ENCODE peak calls at places on chromosomes 7 and 10, in seven cellular contexts. T is K562, A is SK-N-SH, E is HCT116, N is H1, X is HepG2, C is GM12878. R is an unnamed sample.

GRCh38 chr7:41143074-41143473 is 559.8 kb downstream of the INHBA start:
- DNase-seq in C (no peak), T (no peak), N (no peak), E (no peak), A (no peak), X (no peak), R (no peak)

GRCh38 chr7:151696738-151697514 is 177.2 kb upstream of the RHEB start:
- DNase-seq in X (peak), E (no peak), A (peak), T (no peak), C (no peak), N (no peak), R (no peak)

GRCh38 chr7:93293222-93293621 is 61.1 kb downstream of the VPS50 start:
- DNase-seq in N (no peak), T (no peak), E (no peak), A (no peak), C (no peak), X (no peak), R (no peak)

GRCh38 chr10:58152698-58153263 is 114.9 kb downstream of the IPMK start:
- DNase-seq in E (peak), C (no peak), T (peak), N (peak), A (peak), X (peak), R (peak)

GRCh38 chr7:128231021-128231420 is 10.1 kb upstream of the LEP start:
- DNase-seq in X (no peak), A (no peak), E (no peak), C (no peak), N (no peak), T (no peak), R (no peak)

GRCh38 chr10:43138757-43139241 is 554 bp downstream of the CSGALNACT2 start:
- DNase-seq in C (no peak), A (peak), T (peak), X (no peak), E (no peak), N (no peak), R (no peak)

GRCh38 chr10:52318822-52319464 is 4.9 kb downstream of the DKK1 start:
- DNase-seq in C (no peak), E (peak), N (no peak), X (peak), T (no peak), A (no peak), R (no peak)

GRCh38 chr7:90842430-90842788 is 246.3 kb downstream of the CDK14 start:
- DNase-seq in T (no peak), C (no peak), E (no peak), X (no peak), N (no peak), A (no peak), R (no peak)

GRCh38 chr10:19968745-19969144 is 152.5 kb downstream of the PLXDC2 start:
- DNase-seq in A (peak), E (no peak), C (no peak), T (no peak), X (no peak), N (no peak), R (no peak)

GRCh38 chr7:66921396-66921917 is 432 bp downstream of the TMEM248 start:
- DNase-seq in T (peak), E (no peak), C (no peak), A (peak), N (peak), X (no peak), R (peak)

GRCh38 chr7:99219985-99220384 is 12.1 kb upstream of the KPNA7 start:
- DNase-seq in C (no peak), T (no peak), N (no peak), X (no peak), E (no peak), A (peak), R (no peak)

GRCh38 chr7:127251048-127251451 is 1.7 kb downstream of the GRM8 start:
- DNase-seq in C (no peak), N (no peak), T (no peak), A (peak), X (no peak), E (no peak), R (no peak)

GRCh38 chr7:27169658-27170493 is 4.2 kb downstream of the HOXA10 start:
- DNase-seq in A (no peak), N (no peak), X (no peak), C (no peak), E (no peak), T (no peak), R (no peak)

GRCh38 chr7:83365746-83366145 is 203.1 kb upstream of the PCLO start:
- DNase-seq in A (peak), T (no peak), C (no peak), X (no peak), N (no peak), E (no peak), R (no peak)

GRCh38 chr10:4532467-4532866 is 293.5 kb upstream of the AKR1E2 start:
- DNase-seq in A (no peak), E (no peak), C (no peak), T (no peak), N (no peak), X (no peak), R (no peak)

GRCh38 chr10:117914330-117914729 is 132.4 kb downstream of the RAB11FIP2 start:
- DNase-seq in A (no peak), T (peak), X (no peak), E (no peak), N (no peak), C (no peak), R (no peak)

GRCh38 chr7:49839863-49840262 is 66.4 kb downstream of the VWC2 start:
- DNase-seq in E (no peak), A (no peak), T (no peak), N (no peak), X (no peak), C (no peak), R (no peak)

GRCh38 chr10:93363891-93364648 is 118.1 kb downstream of the MYOF start:
- DNase-seq in C (no peak), E (no peak), N (no peak), A (no peak), T (no peak), X (no peak), R (no peak)

GRCh38 chr10:88642254-88642653 is 22.0 kb upstream of the LIPF start:
- DNase-seq in E (no peak), C (no peak), N (no peak), X (no peak), A (no peak), T (no peak), R (no peak)

GRCh38 chr7:146659732-146660131 is 543.1 kb downstream of the CNTNAP2 start:
- DNase-seq in E (no peak), T (no peak), C (no peak), X (no peak), A (peak), N (no peak), R (no peak)

GRCh38 chr10:116753759-116754158 is 11.4 kb upstream of the HSPA12A start:
- DNase-seq in E (no peak), X (no peak), N (no peak), T (no peak), C (no peak), A (no peak), R (no peak)

GRCh38 chr10:114276671-114277070 is 37.6 kb downstream of the VWA2 start:
- DNase-seq in E (no peak), A (no peak), X (no peak), N (no peak), T (no peak), C (no peak), R (no peak)

GRCh38 chr10:91552706-91553105 is 80.2 kb downstream of the PPP1R3C start:
- DNase-seq in C (no peak), A (no peak), E (peak), X (no peak), T (no peak), N (peak), R (peak)

GRCh38 chr10:47374611-47375536 is 9.2 kb downstream of the ZNF488 start:
- DNase-seq in N (peak), C (no peak), E (no peak), T (no peak), X (no peak), A (no peak), R (no peak)

GRCh38 chr7:2471022-2471329 is 5.2 kb downstream of the GRIFIN start:
- DNase-seq in C (no peak), N (no peak), T (no peak), X (no peak), E (no peak), A (peak), R (no peak)

GRCh38 chr10:2214035-2214434 is 476.7 kb upstream of the ADARB2 start:
- DNase-seq in N (no peak), C (no peak), E (no peak), A (no peak), T (no peak), X (no peak), R (no peak)

GRCh38 chr10:46557319-46558140 is 1.1 kb upstream of the GPRIN2 start:
- DNase-seq in T (no peak), N (peak), E (no peak), A (no peak), X (no peak), C (no peak), R (no peak)

GRCh38 chr7:27889800-27890199 is 149.8 kb downstream of the TAX1BP1 start:
- DNase-seq in C (no peak), X (no peak), N (no peak), E (no peak), T (no peak), A (no peak), R (no peak)

GRCh38 chr10:24825551-24825950 is 101.9 kb upstream of the ARHGAP21 start:
- DNase-seq in X (no peak), E (no peak), C (no peak), A (no peak), T (no peak), N (no peak), R (no peak)

GRCh38 chr7:66535414-66536329 is 93.0 kb upstream of the KCTD7 start:
- DNase-seq in C (no peak), T (peak), N (no peak), E (no peak), X (peak), A (no peak), R (no peak)

GRCh38 chr7:65390588-65390987 is 16.9 kb downstream of the ZNF92 start:
- DNase-seq in A (no peak), N (no peak), E (no peak), C (peak), T (no peak), X (no peak), R (no peak)

GRCh38 chr7:12879139-12879538 is 191.7 kb downstream of the ARL4A start:
- DNase-seq in X (no peak), N (no peak), A (no peak), C (no peak), T (no peak), E (no peak), R (no peak)

GRCh38 chr10:23432639-23433038 is 6.2 kb upstream of the OTUD1 start:
- DNase-seq in T (no peak), E (no peak), C (no peak), N (no peak), A (no peak), X (no peak), R (no peak)

GRCh38 chr7:50660040-50660829 is 95.0 kb upstream of the DDC start:
- DNase-seq in X (no peak), C (no peak), E (no peak), A (no peak), N (peak), T (no peak), R (no peak)

GRCh38 chr10:60974463-60975149 is 30.6 kb upstream of the RHOBTB1 start:
- DNase-seq in N (no peak), C (no peak), T (no peak), X (no peak), E (no peak), A (no peak), R (no peak)

GRCh38 chr7:119374436-119374835 is 898.5 kb upstream of the KCND2 start:
- DNase-seq in N (no peak), T (no peak), E (no peak), C (no peak), A (no peak), X (no peak), R (no peak)

GRCh38 chr7:123798527-123799188 is 46.3 kb upstream of the HYAL4 start:
- DNase-seq in A (no peak), E (peak), T (no peak), N (no peak), X (no peak), C (no peak), R (no peak)

GRCh38 chr7:151795168-151795754 is 81.7 kb downstream of the PRKAG2 start:
- DNase-seq in E (no peak), C (no peak), X (no peak), A (no peak), N (no peak), T (no peak), R (no peak)

GRCh38 chr10:74314166-74314565 is 163.1 kb downstream of the ADK start:
- DNase-seq in A (no peak), C (no peak), X (no peak), E (no peak), T (no peak), N (no peak), R (no peak)

GRCh38 chr7:136637826-136638225 is 230.6 kb upstream of the CHRM2 start:
- DNase-seq in E (no peak), A (no peak), N (no peak), C (no peak), T (no peak), X (no peak), R (no peak)

GRCh38 chr10:79300711-79301110 is 46.6 kb upstream of the PPIF start:
- DNase-seq in C (no peak), T (no peak), E (no peak), X (no peak), A (no peak), N (no peak), R (no peak)

GRCh38 chr10:79296431-79296830 is 50.8 kb upstream of the PPIF start:
- DNase-seq in X (no peak), N (no peak), C (no peak), E (no peak), A (no peak), T (no peak), R (no peak)

GRCh38 chr10:79299397-79300370 is 47.6 kb upstream of the PPIF start:
- DNase-seq in E (no peak), C (no peak), T (no peak), X (no peak), N (no peak), A (no peak), R (no peak)

GRCh38 chr10:79295593-79295992 is 51.7 kb upstream of the PPIF start:
- DNase-seq in T (no peak), C (no peak), A (no peak), X (no peak), N (no peak), E (no peak), R (no peak)

GRCh38 chr10:79298403-79299244 is 48.6 kb upstream of the PPIF start:
- DNase-seq in C (no peak), A (no peak), X (peak), E (peak), N (no peak), T (peak), R (no peak)
- TF ChIP-seq JUND in C (no peak), A (peak), X (no peak), E (no peak), N (no peak), T (peak), R (no peak)

GRCh38 chr10:50407077-50407801 is 155.9 kb upstream of the ASAH2 start:
- DNase-seq in A (no peak), E (peak), N (no peak), C (no peak), X (no peak), T (no peak), R (no peak)
- TF ChIP-seq JUND in A (no peak), E (peak), N (peak), C (no peak), X (no peak), T (peak), R (no peak)

GRCh38 chr7:54917613-54918406 is 101.0 kb upstream of the EGFR start:
- DNase-seq in A (no peak), E (no peak), T (no peak), N (no peak), X (peak), C (no peak), R (no peak)

GRCh38 chr7:54915870-54916598 is 102.8 kb upstream of the EGFR start:
- DNase-seq in A (no peak), N (no peak), X (no peak), C (no peak), E (no peak), T (no peak), R (no peak)

DNA sequence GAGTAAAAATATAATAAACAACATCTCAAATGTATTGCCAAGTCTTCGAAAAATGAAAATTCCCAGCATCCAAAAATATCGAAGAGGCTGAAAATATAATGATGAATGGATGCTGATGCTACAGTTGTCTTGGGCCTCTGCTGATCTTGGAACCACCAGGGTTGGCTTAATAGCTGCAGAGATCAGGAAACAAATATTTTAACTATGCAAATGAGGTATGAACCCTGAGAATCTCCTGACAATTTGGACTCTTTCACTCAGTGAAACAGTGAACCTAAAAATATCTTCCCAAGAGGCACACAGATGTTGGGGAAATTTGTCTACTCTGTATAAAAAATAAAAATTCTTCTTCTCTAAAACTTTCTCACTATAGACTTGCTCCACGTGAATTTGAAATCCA is 97.7 kb upstream of the EGFR start:
- DNase-seq in A (no peak), T (no peak), C (no peak), E (no peak), N (no peak), X (no peak), R (no peak)
- TF ChIP-seq JUND in A (no peak), T (no peak), C (no peak), E (no peak), N (no peak), X (no peak), R (no peak)

GRCh38 chr7:16004661-16005060 is 318.2 kb upstream of the MEOX2 start:
- DNase-seq in T (no peak), A (no peak), N (no peak), E (no peak), C (no peak), X (no peak), R (no peak)

DNA sequence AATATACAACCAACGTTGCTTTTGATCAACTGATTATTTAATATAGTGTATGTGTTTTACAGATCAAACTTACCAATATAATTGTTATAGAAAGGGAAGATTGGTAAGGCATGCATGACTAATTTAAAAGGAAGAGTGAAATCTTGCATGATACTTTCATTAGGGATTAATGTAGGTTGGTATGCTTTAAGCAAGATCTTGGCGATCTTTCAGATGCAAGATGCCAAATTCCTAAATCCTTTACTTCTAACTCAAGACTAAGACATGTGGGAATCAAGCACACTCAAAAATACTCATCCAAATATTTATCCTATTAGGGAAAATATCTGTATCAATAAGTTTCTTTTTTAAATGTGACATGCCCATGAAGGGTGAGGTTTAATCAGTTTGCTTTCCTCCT is 321.4 kb upstream of the MEOX2 start:
- DNase-seq in T (no peak), X (no peak), E (no peak), N (no peak), C (no peak), A (no peak), R (no peak)
- TF ChIP-seq JUND in T (no peak), X (no peak), E (no peak), N (no peak), C (no peak), A (no peak), R (no peak)

DNA sequence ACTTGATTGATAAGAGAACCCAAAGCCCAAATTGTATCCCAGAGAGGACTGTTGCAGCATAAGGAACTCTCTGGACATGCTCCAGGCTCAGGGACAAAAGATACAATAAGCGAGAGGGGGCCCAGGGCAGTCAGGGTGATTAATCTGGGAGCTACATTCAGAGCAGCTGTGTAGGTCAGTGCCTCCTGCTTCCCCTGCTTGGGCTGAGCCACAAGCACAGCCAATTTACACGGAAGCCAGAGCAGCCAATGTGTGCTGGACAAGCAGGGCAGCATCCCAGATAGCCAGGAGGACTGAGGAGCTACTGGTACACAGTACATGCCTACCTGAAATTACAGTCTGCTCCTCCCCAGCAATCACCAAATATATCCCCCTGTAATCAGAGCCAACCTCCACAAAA is 24.3 kb downstream of the MYPN start:
- DNase-seq in X (no peak), T (no peak), N (no peak), C (no peak), A (no peak), E (no peak), R (no peak)
- TF ChIP-seq JUND in X (no peak), T (no peak), N (no peak), C (no peak), A (no peak), E (no peak), R (no peak)

DNA sequence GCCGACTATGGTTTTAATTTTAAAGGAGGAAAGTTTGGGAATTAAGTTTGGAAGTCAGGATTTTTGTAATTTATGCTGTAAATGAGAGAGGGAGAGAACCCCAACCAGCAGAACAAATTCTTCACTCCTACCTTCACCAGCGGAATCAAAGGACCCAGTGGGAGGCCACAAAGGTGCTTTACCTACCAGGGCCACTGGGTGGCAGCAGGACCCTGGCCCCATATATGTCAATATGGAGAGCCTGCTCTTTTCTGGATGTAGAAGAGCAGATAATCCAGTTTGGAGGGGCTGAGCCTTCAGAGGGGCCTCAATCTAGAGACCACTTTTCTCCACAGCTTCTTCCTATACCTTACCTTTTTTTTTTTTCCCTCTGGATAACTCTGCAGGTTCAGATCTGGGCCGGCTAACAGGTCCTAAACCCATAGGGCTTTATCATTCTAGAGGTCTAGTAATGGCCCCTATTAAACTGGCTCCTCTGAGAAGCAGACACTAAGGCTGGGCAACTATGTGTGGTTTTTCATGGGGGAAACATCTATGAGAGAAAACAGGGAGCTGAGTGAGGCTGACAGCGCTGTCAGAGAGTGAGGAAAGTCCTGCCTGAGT is 8.5 kb upstream of the SCD start:
- DNase-seq in A (peak), E (peak), C (no peak), T (peak), N (peak), X (peak), R (no peak)
- TF ChIP-seq JUND in A (no peak), E (no peak), C (no peak), T (peak), N (no peak), X (no peak), R (no peak)

GRCh38 chr7:32846630-32847225 is 44.8 kb downstream of the KBTBD2 start:
- DNase-seq in E (peak), X (peak), C (peak), A (peak), N (peak), T (peak), R (peak)
- TF ChIP-seq JUND in E (no peak), X (no peak), C (no peak), A (no peak), N (no peak), T (peak), R (no peak)

GRCh38 chr10:67257427-67258144 is 331.8 kb downstream of the LRRTM3 start:
- DNase-seq in A (no peak), N (no peak), T (no peak), X (no peak), C (no peak), E (no peak), R (no peak)

GRCh38 chr10:67259319-67259929 is 333.6 kb downstream of the LRRTM3 start:
- DNase-seq in A (no peak), N (no peak), X (no peak), C (no peak), E (no peak), T (no peak), R (no peak)

GRCh38 chr10:67261300-67261797 is 335.5 kb downstream of the LRRTM3 start:
- DNase-seq in X (no peak), C (no peak), N (no peak), E (no peak), A (no peak), T (no peak), R (no peak)

GRCh38 chr10:67262675-67263074 is 336.8 kb downstream of the LRRTM3 start:
- DNase-seq in E (no peak), X (no peak), A (no peak), C (no peak), T (no peak), N (no peak), R (no peak)

GRCh38 chr10:67256984-67257383 is 331.1 kb downstream of the LRRTM3 start:
- DNase-seq in X (no peak), T (no peak), N (no peak), C (no peak), A (no peak), E (no peak), R (no peak)
- TF ChIP-seq JUND in X (no peak), T (no peak), N (no peak), C (no peak), A (no peak), E (no peak), R (no peak)